ENCODE peak calls at places on chromosomes 5 and 9, in four cellular contexts. B, O, N and U are unnamed samples.

GRCh38 chr5:115857621-115858349 is 16.1 kb downstream of the AP3S1 start:
- DNase-seq in B (no peak), O (no peak), N (peak), U (no peak)

GRCh38 chr5:33310471-33310870 is 130.3 kb upstream of the TARS1 start:
- DNase-seq in B (no peak), O (no peak), N (peak), U (peak)

GRCh38 chr5:163916376-163916775 is 411.0 kb downstream of the MAT2B start:
- DNase-seq in B (peak), O (no peak), N (peak), U (peak)

GRCh38 chr9:132056717-132057429 is 22.8 kb downstream of the MED27 start:
- DNase-seq in B (no peak), O (no peak), N (no peak), U (no peak)

GRCh38 chr5:113806250-113806649 is 292.8 kb downstream of the YTHDC2 start:
- DNase-seq in B (no peak), O (no peak), N (peak), U (peak)

GRCh38 chr9:86822414-86822813 is 124.9 kb downstream of the GAS1 start:
- DNase-seq in B (no peak), O (no peak), N (no peak), U (no peak)

GRCh38 chr5:179478624-179479023 is 71.7 kb upstream of the RUFY1 start:
- DNase-seq in B (no peak), O (no peak), N (no peak), U (no peak)

GRCh38 chr9:5817776-5818336 is 15.1 kb downstream of the ERMP1 start:
- DNase-seq in B (no peak), O (no peak), N (peak), U (peak)

GRCh38 chr5:6135977-6136376 is 242.4 kb downstream of the MED10 start:
- DNase-seq in B (peak), O (no peak), N (no peak), U (no peak)

GRCh38 chr5:1663186-1663585 is 136.5 kb downstream of the MRPL36 start:
- DNase-seq in B (no peak), O (no peak), N (no peak), U (no peak)

GRCh38 chr5:79834420-79835219 is 145.0 kb downstream of the CMYA5 start:
- DNase-seq in B (no peak), O (no peak), N (no peak), U (no peak)
- H3K4me3 ChIP-seq in B (no peak), O (no peak), N (no peak), U (no peak)

GRCh38 chr9:127267793-127268507 is 3.4 kb downstream of the GARNL3 start:
- DNase-seq in B (peak), O (no peak), N (no peak), U (no peak)

GRCh38 chr9:127263664-127264063 is 910 bp upstream of the GARNL3 start:
- DNase-seq in B (no peak), O (no peak), N (peak), U (no peak)

GRCh38 chr9:127263244-127263643 is 1.3 kb upstream of the GARNL3 start:
- DNase-seq in B (no peak), O (no peak), N (no peak), U (no peak)

GRCh38 chr9:127262621-127263020 is 2.0 kb upstream of the GARNL3 start:
- DNase-seq in B (no peak), O (no peak), N (no peak), U (no peak)

DNA sequence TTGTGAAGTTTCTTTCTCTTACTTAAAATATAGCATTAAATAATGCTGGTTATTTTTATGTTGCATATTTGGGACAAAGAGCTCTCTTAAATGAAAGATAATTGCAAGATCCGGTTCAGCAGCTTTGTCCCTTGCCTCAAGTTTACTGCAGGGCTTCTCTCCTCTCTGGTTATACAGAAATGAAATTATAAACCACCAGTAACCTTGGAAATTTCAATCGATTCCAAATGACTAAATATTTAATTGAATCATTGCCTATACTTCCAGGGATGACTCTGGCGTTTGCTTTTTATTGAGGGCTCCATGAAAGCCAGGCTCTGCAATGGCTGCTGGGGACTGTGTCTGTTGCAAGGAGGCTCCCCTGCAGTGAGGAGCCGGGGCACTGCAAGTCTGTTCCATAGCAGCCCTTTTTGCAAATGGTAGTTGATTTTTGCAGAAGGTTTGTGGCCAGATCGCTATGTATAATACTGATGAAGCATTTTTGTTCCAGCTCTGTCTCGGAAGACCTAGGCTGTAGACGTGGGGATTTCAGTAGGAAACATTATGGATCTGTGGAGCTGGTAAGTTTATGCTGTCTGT is at the start of gene GARNL3:
- DNase-seq in B (no peak), O (no peak), N (no peak), U (no peak)
- H3K4me3 ChIP-seq in B (no peak), O (no peak), N (no peak), U (no peak)

GRCh38 chr5:90954951-90955635 is 396.5 kb downstream of the ADGRV1 start:
- DNase-seq in B (no peak), O (no peak), N (no peak), U (no peak)

GRCh38 chr5:90962481-90962880 is 403.9 kb downstream of the ADGRV1 start:
- DNase-seq in B (no peak), O (no peak), N (peak), U (no peak)

GRCh38 chr5:90957906-90958305 is 399.3 kb downstream of the ADGRV1 start:
- DNase-seq in B (no peak), O (no peak), N (no peak), U (no peak)

GRCh38 chr5:90959262-90959661 is 400.7 kb downstream of the ADGRV1 start:
- DNase-seq in B (no peak), O (no peak), N (no peak), U (no peak)

DNA sequence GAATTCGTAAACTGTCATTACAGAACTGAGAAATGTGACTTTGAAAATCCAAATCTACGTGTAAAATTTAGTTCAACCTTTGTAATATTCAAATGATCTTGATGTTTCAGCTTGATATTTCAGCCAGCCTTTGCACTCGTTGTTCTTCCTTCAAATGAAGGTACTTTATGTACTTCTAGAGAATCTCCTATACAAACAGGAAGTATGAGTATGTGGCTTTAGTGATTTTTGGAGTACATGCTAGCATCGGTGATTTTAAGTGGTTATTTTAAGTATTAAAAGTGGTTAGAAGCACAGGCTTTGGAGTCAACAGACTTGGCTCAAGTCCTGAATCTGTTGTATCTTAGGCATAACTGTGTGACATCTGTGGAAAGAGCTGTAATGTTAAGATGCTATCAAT is 397.9 kb downstream of the ADGRV1 start:
- DNase-seq in B (no peak), O (no peak), N (no peak), U (no peak)
- H3K4me3 ChIP-seq in B (no peak), O (no peak), N (no peak), U (no peak)

GRCh38 chr5:122073864-122074263 is 4.2 kb downstream of the LOX start:
- DNase-seq in B (no peak), O (no peak), N (no peak), U (no peak)
- H3K4me3 ChIP-seq in B (no peak), O (no peak), N (no peak), U (peak)

GRCh38 chr5:29370248-29370647 is 1823.2 kb upstream of the CDH6 start:
- DNase-seq in B (no peak), O (no peak), N (no peak), U (no peak)

DNA sequence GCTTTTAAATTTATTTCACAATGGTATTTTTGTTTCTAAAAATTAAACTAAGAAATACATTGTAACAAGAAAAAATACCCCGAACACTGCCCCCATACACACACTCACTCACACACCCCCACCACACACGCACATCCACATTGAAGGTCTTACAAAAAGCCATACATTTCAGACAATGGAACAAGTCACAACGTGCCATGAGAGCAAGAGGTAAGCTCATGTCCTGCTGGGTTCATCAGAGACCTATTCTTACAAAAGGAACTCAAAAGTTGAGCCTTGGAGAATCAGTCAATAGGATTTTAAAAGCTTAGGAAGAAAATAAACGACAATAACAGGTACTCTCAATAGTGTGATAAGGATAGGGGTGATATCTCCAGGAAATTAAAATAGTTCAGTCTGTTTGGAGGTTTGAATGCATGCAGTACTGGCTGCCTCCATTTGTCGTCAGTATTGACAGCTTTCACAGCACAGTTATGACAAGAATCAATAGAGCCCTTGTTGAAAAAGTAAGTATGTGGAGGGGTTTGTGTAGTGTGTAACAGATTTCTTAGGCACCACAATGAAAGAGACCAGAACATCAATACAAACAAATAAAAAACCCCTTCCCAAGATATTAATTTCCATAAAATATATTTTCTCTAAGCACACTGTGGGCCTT is 1826.2 kb upstream of the CDH6 start:
- DNase-seq in B (no peak), O (no peak), N (no peak), U (no peak)
- H3K4me3 ChIP-seq in B (no peak), O (no peak), N (no peak), U (no peak)